ENCODE peak calls at places on chromosome 19, in nine cellular contexts. O is Caco-2, W is cardiac fibroblast, D is WERI-Rb-1, H is stomach, X is heart right ventricle, T is neural progenitor cell, A is WTC11, L is colonic mucosa. J is an unnamed sample.
A peak's percentile ranks its signal among the peaks of the same experiment; 100 is the strongest.

GRCh38 chr19:50417138-50417849 is 1.4 kb upstream of the SPIB start:
- DNase-seq in O (no peak), W (no peak), D (no peak), H (peak; percentile 56), X (no peak), T (no peak), A (no peak), L (peak; percentile 68), J (no peak)

GRCh38 chr19:3175761-3176714 is 2.5 kb upstream of the S1PR4 start:
- DNase-seq in O (no peak), W (peak; percentile 67), D (no peak), H (peak; percentile 90), X (no peak), T (no peak), A (no peak), L (peak; percentile 89), J (no peak)

GRCh38 chr19:38862321-38863059 is 12.7 kb upstream of the HNRNPL start:
- DNase-seq in O (no peak), W (no peak), D (no peak), H (no peak), X (peak; percentile 45), T (peak; percentile 1), A (no peak), L (peak; percentile 55), J (no peak)

GRCh38 chr19:3025516-3025890 is 3.6 kb downstream of the TLE2 start:
- DNase-seq in O (no peak), W (no peak), D (no peak), H (no peak), X (no peak), T (no peak), A (no peak), L (peak; percentile 74), J (no peak)

GRCh38 chr19:42515241-42515832 is 12.9 kb downstream of the CEACAM1 start:
- DNase-seq in O (no peak), W (no peak), D (no peak), H (no peak), X (no peak), T (no peak), A (no peak), L (no peak), J (no peak)

GRCh38 chr19:31223805-31224534 is 125.3 kb downstream of the TSHZ3 start:
- DNase-seq in O (no peak), W (peak; percentile 98), D (no peak), H (no peak), X (no peak), T (no peak), A (no peak), L (no peak), J (no peak)

GRCh38 chr19:30602661-30603322 is 230.6 kb downstream of the ZNF536 start:
- DNase-seq in O (no peak), W (no peak), D (peak; percentile 88), H (no peak), X (no peak), T (no peak), A (no peak), L (no peak), J (no peak)

GRCh38 chr19:57280165-57280912 is at the start of gene ZNF460:
- DNase-seq in O (peak; percentile 98), W (peak; percentile 98), D (peak; percentile 97), H (peak; percentile 96), X (peak; percentile 98), T (peak; percentile 99), A (peak; percentile 97), L (peak; percentile 97), J (peak; percentile 73)

GRCh38 chr19:37928527-37929286 is 21.7 kb downstream of the SIPA1L3 start:
- DNase-seq in O (no peak), W (no peak), D (no peak), H (no peak), X (no peak), T (no peak), A (peak; percentile 47), L (no peak), J (no peak)

GRCh38 chr19:3369337-3370213 is 3.2 kb downstream of the NFIC start:
- DNase-seq in O (no peak), W (peak; percentile 49), D (no peak), H (peak; percentile 72), X (no peak), T (peak; percentile 57), A (no peak), L (peak; percentile 47), J (no peak)

GRCh38 chr19:11203194-11204075 is 6.1 kb upstream of the KANK2 start:
- DNase-seq in O (no peak), W (peak; percentile 84), D (peak; percentile 64), H (peak; percentile 59), X (peak; percentile 87), T (peak; percentile 79), A (peak; percentile 81), L (peak; percentile 75), J (peak; percentile 80)

GRCh38 chr19:31532034-31532433 is 182.8 kb upstream of the TSHZ3 start:
- DNase-seq in O (no peak), W (no peak), D (no peak), H (no peak), X (no peak), T (no peak), A (no peak), L (no peak), J (no peak)

GRCh38 chr19:15371119-15371518 is 8.5 kb downstream of the AKAP8 start:
- DNase-seq in O (no peak), W (no peak), D (no peak), H (no peak), X (no peak), T (no peak), A (no peak), L (no peak), J (no peak)

GRCh38 chr19:10701955-10702307 is 692 bp downstream of the QTRT1 start:
- DNase-seq in O (no peak), W (no peak), D (peak; percentile 83), H (no peak), X (no peak), T (peak; percentile 83), A (peak; percentile 64), L (peak; percentile 41), J (no peak)

DNA sequence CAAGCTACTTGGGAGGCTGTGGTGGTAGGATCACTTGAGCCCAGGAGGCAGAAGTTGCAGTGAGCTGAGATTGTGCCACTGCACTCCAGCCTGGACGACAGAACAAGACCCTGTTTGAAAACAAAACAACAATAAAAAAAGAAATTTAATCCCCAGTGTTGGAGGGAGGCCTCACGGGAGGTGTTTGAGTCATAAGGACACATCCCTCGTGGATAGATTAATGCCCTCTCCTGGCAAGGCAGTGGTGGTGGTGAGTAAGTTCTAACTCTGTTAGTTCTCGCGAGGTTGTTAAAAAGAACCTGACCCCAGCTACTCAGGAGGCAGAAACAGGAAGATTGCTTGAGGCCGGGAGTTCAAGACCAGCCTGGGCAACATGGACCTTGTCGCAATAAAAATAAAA is 27.6 kb upstream of the SIN3B start:
- DNase-seq in O (no peak), W (peak; percentile 82), D (no peak), H (no peak), X (no peak), T (no peak), A (no peak), L (no peak), J (no peak)
- TF ChIP-seq CTCF in O (no peak), W (peak; percentile 17), D (no peak), H (no peak), X (no peak), T (no peak), A (no peak), L (no peak), J (no peak)

GRCh38 chr19:1220452-1221037 is 15.0 kb downstream of the STK11 start:
- DNase-seq in O (no peak), W (no peak), D (peak; percentile 90), H (no peak), X (no peak), T (no peak), A (no peak), L (no peak), J (no peak)
- TF ChIP-seq CTCF in O (no peak), W (peak; percentile 4), D (peak; percentile 84), H (no peak), X (peak; percentile 9), T (no peak), A (no peak), L (no peak), J (no peak)

GRCh38 chr19:5026706-5027273 is 57.9 kb downstream of the KDM4B start:
- DNase-seq in O (no peak), W (no peak), D (no peak), H (no peak), X (no peak), T (no peak), A (peak; percentile 56), L (no peak), J (no peak)
- TF ChIP-seq CTCF in O (no peak), W (peak; percentile 8), D (no peak), H (no peak), X (peak; percentile 26), T (peak; percentile 29), A (peak; percentile 31), L (no peak), J (no peak)

GRCh38 chr19:51810228-51810627 is 15.3 kb downstream of the FPR3 start:
- DNase-seq in O (peak; percentile 52), W (peak; percentile 32), D (peak; percentile 9), H (no peak), X (no peak), T (no peak), A (no peak), L (no peak), J (no peak)
- TF ChIP-seq CTCF in O (peak; percentile 9), W (no peak), D (peak; percentile 10), H (no peak), X (peak; percentile 62), T (no peak), A (no peak), L (no peak), J (no peak)

J was measured in thoracic aorta.